ENCODE peak calls at places on chromosomes 1 and 21, in six cellular contexts. One of them, this sample, is unnamed.

GRCh38 chr1:174297351-174297750 is 138.0 kb downstream of the RABGAP1L start:
- DNase-seq in endothelial cell of umbilical vein: no peak
- DNase-seq in spleen: no peak
- DNase-seq in HL-60: no peak
- DNase-seq in transverse colon: no peak
- DNase-seq in GM12891: no peak
- DNase-seq in this sample: no peak

GRCh38 chr1:98962156-98962555 is 42.5 kb downstream of the PLPPR5 start:
- DNase-seq in endothelial cell of umbilical vein: no peak
- DNase-seq in spleen: no peak
- DNase-seq in HL-60: no peak
- DNase-seq in transverse colon: no peak
- DNase-seq in GM12891: no peak
- DNase-seq in this sample: no peak

GRCh38 chr1:59124166-59124565 is 172.7 kb upstream of the FGGY start:
- DNase-seq in endothelial cell of umbilical vein: no peak
- DNase-seq in spleen: no peak
- DNase-seq in HL-60: peak
- DNase-seq in transverse colon: no peak
- DNase-seq in GM12891: no peak
- DNase-seq in this sample: no peak

GRCh38 chr1:21574464-21575151 is 65.4 kb downstream of the ALPL start:
- DNase-seq in endothelial cell of umbilical vein: no peak
- DNase-seq in spleen: peak
- DNase-seq in HL-60: no peak
- DNase-seq in transverse colon: no peak
- DNase-seq in GM12891: no peak
- DNase-seq in this sample: no peak

GRCh38 chr1:116847175-116847574 is 62.5 kb upstream of the PTGFRN start:
- DNase-seq in endothelial cell of umbilical vein: no peak
- DNase-seq in spleen: no peak
- DNase-seq in HL-60: no peak
- DNase-seq in transverse colon: no peak
- DNase-seq in GM12891: no peak
- DNase-seq in this sample: no peak

GRCh38 chr1:119007672-119008482 is 19.7 kb upstream of the TBX15 start:
- DNase-seq in endothelial cell of umbilical vein: no peak
- DNase-seq in spleen: peak
- DNase-seq in HL-60: peak
- DNase-seq in transverse colon: no peak
- DNase-seq in GM12891: no peak
- DNase-seq in this sample: no peak

GRCh38 chr1:9075023-9075422 is 5.6 kb upstream of the SLC2A5 start:
- DNase-seq in endothelial cell of umbilical vein: peak
- DNase-seq in spleen: no peak
- DNase-seq in HL-60: no peak
- DNase-seq in transverse colon: no peak
- DNase-seq in GM12891: no peak
- DNase-seq in this sample: no peak

GRCh38 chr1:32639489-32640075 is 10.8 kb downstream of the ZBTB8OS start:
- DNase-seq in endothelial cell of umbilical vein: no peak
- DNase-seq in spleen: no peak
- DNase-seq in HL-60: no peak
- DNase-seq in transverse colon: no peak
- DNase-seq in GM12891: no peak
- DNase-seq in this sample: no peak

GRCh38 chr1:115768549-115768948 is at the start of gene CASQ2:
- DNase-seq in endothelial cell of umbilical vein: no peak
- DNase-seq in spleen: no peak
- DNase-seq in HL-60: no peak
- DNase-seq in transverse colon: no peak
- DNase-seq in GM12891: no peak
- DNase-seq in this sample: no peak

GRCh38 chr1:156114101-156114918 is at the start of gene LMNA:
- DNase-seq in endothelial cell of umbilical vein: peak
- DNase-seq in spleen: peak
- DNase-seq in HL-60: peak
- DNase-seq in transverse colon: peak
- DNase-seq in GM12891: peak
- DNase-seq in this sample: peak

GRCh38 chr1:19710825-19711611 is 46.3 kb downstream of the HTR6 start:
- DNase-seq in endothelial cell of umbilical vein: no peak
- DNase-seq in spleen: no peak
- DNase-seq in HL-60: no peak
- DNase-seq in transverse colon: no peak
- DNase-seq in GM12891: no peak
- DNase-seq in this sample: no peak

GRCh38 chr21:29849735-29850176 is 90.0 kb downstream of the GRIK1 start:
- DNase-seq in endothelial cell of umbilical vein: peak
- DNase-seq in spleen: no peak
- DNase-seq in HL-60: peak
- DNase-seq in transverse colon: peak
- DNase-seq in GM12891: peak
- DNase-seq in this sample: peak

GRCh38 chr1:220887868-220888664 is 8.8 kb downstream of the HLX start:
- DNase-seq in endothelial cell of umbilical vein: no peak
- DNase-seq in spleen: peak
- DNase-seq in HL-60: no peak
- DNase-seq in transverse colon: no peak
- DNase-seq in GM12891: no peak
- DNase-seq in this sample: no peak

GRCh38 chr1:229221106-229222019 is 49.5 kb upstream of the RAB4A start:
- DNase-seq in endothelial cell of umbilical vein: no peak
- DNase-seq in spleen: no peak
- DNase-seq in HL-60: no peak
- DNase-seq in transverse colon: peak
- DNase-seq in GM12891: no peak
- DNase-seq in this sample: no peak

GRCh38 chr1:13725714-13726175 is 25.8 kb downstream of the PRDM2 start:
- DNase-seq in endothelial cell of umbilical vein: peak
- DNase-seq in spleen: no peak
- DNase-seq in HL-60: no peak
- DNase-seq in transverse colon: peak
- DNase-seq in GM12891: no peak
- DNase-seq in this sample: no peak

GRCh38 chr1:29315262-29315661 is 78.9 kb downstream of the PTPRU start:
- DNase-seq in endothelial cell of umbilical vein: no peak
- DNase-seq in spleen: no peak
- DNase-seq in HL-60: no peak
- DNase-seq in transverse colon: no peak
- DNase-seq in GM12891: no peak
- DNase-seq in this sample: no peak

GRCh38 chr1:177959793-177960515 is 9.9 kb downstream of the SEC16B start:
- DNase-seq in endothelial cell of umbilical vein: peak
- DNase-seq in spleen: no peak
- DNase-seq in HL-60: no peak
- DNase-seq in transverse colon: no peak
- DNase-seq in GM12891: no peak
- DNase-seq in this sample: no peak

GRCh38 chr1:47460456-47460855 is 22.6 kb downstream of the FOXD2 start:
- DNase-seq in endothelial cell of umbilical vein: no peak
- DNase-seq in spleen: no peak
- DNase-seq in HL-60: no peak
- DNase-seq in transverse colon: no peak
- DNase-seq in GM12891: no peak
- DNase-seq in this sample: no peak

GRCh38 chr1:66312316-66312715 is 221.6 kb upstream of the SGIP1 start:
- DNase-seq in endothelial cell of umbilical vein: no peak
- DNase-seq in spleen: no peak
- DNase-seq in HL-60: no peak
- DNase-seq in transverse colon: no peak
- DNase-seq in GM12891: no peak
- DNase-seq in this sample: no peak

GRCh38 chr1:148290881-148291280 is 138.8 kb upstream of the NBPF11 start:
- DNase-seq in endothelial cell of umbilical vein: no peak
- DNase-seq in spleen: no peak
- DNase-seq in HL-60: no peak
- DNase-seq in transverse colon: no peak
- DNase-seq in GM12891: no peak
- DNase-seq in this sample: no peak

GRCh38 chr1:208654241-208654640 is 410.1 kb upstream of the PLXNA2 start:
- DNase-seq in endothelial cell of umbilical vein: peak
- DNase-seq in spleen: no peak
- DNase-seq in HL-60: peak
- DNase-seq in transverse colon: no peak
- DNase-seq in GM12891: no peak
- DNase-seq in this sample: no peak

GRCh38 chr1:157135646-157136045 is 2.5 kb downstream of the ETV3 start:
- DNase-seq in endothelial cell of umbilical vein: no peak
- DNase-seq in spleen: no peak
- DNase-seq in HL-60: no peak
- DNase-seq in transverse colon: no peak
- DNase-seq in GM12891: no peak
- DNase-seq in this sample: no peak

GRCh38 chr1:32454726-32455125 is 10.1 kb upstream of the ZBTB8B start:
- DNase-seq in endothelial cell of umbilical vein: peak
- DNase-seq in spleen: no peak
- DNase-seq in HL-60: no peak
- DNase-seq in transverse colon: no peak
- DNase-seq in GM12891: no peak
- DNase-seq in this sample: no peak

GRCh38 chr1:154908937-154909336 is 27.6 kb downstream of the PMVK start:
- DNase-seq in endothelial cell of umbilical vein: no peak
- DNase-seq in spleen: no peak
- DNase-seq in HL-60: no peak
- DNase-seq in transverse colon: no peak
- DNase-seq in GM12891: no peak
- DNase-seq in this sample: no peak

GRCh38 chr1:154913242-154913641 is 23.3 kb downstream of the PMVK start:
- DNase-seq in endothelial cell of umbilical vein: no peak
- DNase-seq in spleen: no peak
- DNase-seq in HL-60: no peak
- DNase-seq in transverse colon: no peak
- DNase-seq in GM12891: no peak
- DNase-seq in this sample: no peak

GRCh38 chr1:154910851-154911250 is 25.7 kb downstream of the PMVK start:
- DNase-seq in endothelial cell of umbilical vein: no peak
- DNase-seq in spleen: peak
- DNase-seq in HL-60: no peak
- DNase-seq in transverse colon: no peak
- DNase-seq in GM12891: no peak
- DNase-seq in this sample: no peak

GRCh38 chr1:154912755-154913154 is 23.8 kb downstream of the PMVK start:
- DNase-seq in endothelial cell of umbilical vein: no peak
- DNase-seq in spleen: peak
- DNase-seq in HL-60: no peak
- DNase-seq in transverse colon: no peak
- DNase-seq in GM12891: no peak
- DNase-seq in this sample: no peak

GRCh38 chr1:154911691-154912550 is 24.6 kb downstream of the PMVK start:
- DNase-seq in endothelial cell of umbilical vein: no peak
- DNase-seq in spleen: peak
- DNase-seq in HL-60: no peak
- DNase-seq in transverse colon: no peak
- DNase-seq in GM12891: no peak
- DNase-seq in this sample: no peak
- TF ChIP-seq POLR2AphosphoS5 in endothelial cell of umbilical vein: no peak
- TF ChIP-seq POLR2AphosphoS5 in spleen: no peak
- TF ChIP-seq POLR2AphosphoS5 in HL-60: no peak
- TF ChIP-seq POLR2AphosphoS5 in transverse colon: no peak
- TF ChIP-seq POLR2AphosphoS5 in GM12891: no peak
- TF ChIP-seq POLR2AphosphoS5 in this sample: no peak

GRCh38 chr1:5348732-5349465 is 643.3 kb downstream of the NPHP4 start:
- DNase-seq in endothelial cell of umbilical vein: no peak
- DNase-seq in spleen: no peak
- DNase-seq in HL-60: no peak
- DNase-seq in transverse colon: no peak
- DNase-seq in GM12891: no peak
- DNase-seq in this sample: no peak

GRCh38 chr1:5345556-5345955 is 646.7 kb downstream of the NPHP4 start:
- DNase-seq in endothelial cell of umbilical vein: no peak
- DNase-seq in spleen: no peak
- DNase-seq in HL-60: no peak
- DNase-seq in transverse colon: no peak
- DNase-seq in GM12891: no peak
- DNase-seq in this sample: no peak

GRCh38 chr1:5351366-5351765 is 640.9 kb downstream of the NPHP4 start:
- DNase-seq in endothelial cell of umbilical vein: no peak
- DNase-seq in spleen: no peak
- DNase-seq in HL-60: no peak
- DNase-seq in transverse colon: no peak
- DNase-seq in GM12891: no peak
- DNase-seq in this sample: no peak

GRCh38 chr1:5354681-5355080 is 637.5 kb downstream of the NPHP4 start:
- DNase-seq in endothelial cell of umbilical vein: no peak
- DNase-seq in spleen: no peak
- DNase-seq in HL-60: no peak
- DNase-seq in transverse colon: no peak
- DNase-seq in GM12891: no peak
- DNase-seq in this sample: no peak

GRCh38 chr1:5349526-5349925 is 642.7 kb downstream of the NPHP4 start:
- DNase-seq in endothelial cell of umbilical vein: no peak
- DNase-seq in spleen: no peak
- DNase-seq in HL-60: no peak
- DNase-seq in transverse colon: no peak
- DNase-seq in GM12891: no peak
- DNase-seq in this sample: no peak
- TF ChIP-seq POLR2AphosphoS5 in endothelial cell of umbilical vein: no peak
- TF ChIP-seq POLR2AphosphoS5 in spleen: no peak
- TF ChIP-seq POLR2AphosphoS5 in HL-60: no peak
- TF ChIP-seq POLR2AphosphoS5 in transverse colon: no peak
- TF ChIP-seq POLR2AphosphoS5 in GM12891: no peak
- TF ChIP-seq POLR2AphosphoS5 in this sample: no peak

GRCh38 chr1:200965111-200965510 is 58.4 kb downstream of the KIF21B start:
- DNase-seq in endothelial cell of umbilical vein: no peak
- DNase-seq in spleen: peak
- DNase-seq in HL-60: no peak
- DNase-seq in transverse colon: no peak
- DNase-seq in GM12891: no peak
- DNase-seq in this sample: no peak

GRCh38 chr1:200960236-200960947 is 63.1 kb downstream of the KIF21B start:
- DNase-seq in endothelial cell of umbilical vein: no peak
- DNase-seq in spleen: peak
- DNase-seq in HL-60: no peak
- DNase-seq in transverse colon: no peak
- DNase-seq in GM12891: no peak
- DNase-seq in this sample: no peak

GRCh38 chr1:200960948-200961340 is 62.6 kb downstream of the KIF21B start:
- DNase-seq in endothelial cell of umbilical vein: no peak
- DNase-seq in spleen: peak
- DNase-seq in HL-60: no peak
- DNase-seq in transverse colon: no peak
- DNase-seq in GM12891: no peak
- DNase-seq in this sample: no peak

GRCh38 chr1:200962631-200963030 is 60.9 kb downstream of the KIF21B start:
- DNase-seq in endothelial cell of umbilical vein: no peak
- DNase-seq in spleen: peak
- DNase-seq in HL-60: no peak
- DNase-seq in transverse colon: no peak
- DNase-seq in GM12891: no peak
- DNase-seq in this sample: no peak

GRCh38 chr1:200963076-200963475 is 60.4 kb downstream of the KIF21B start:
- DNase-seq in endothelial cell of umbilical vein: no peak
- DNase-seq in spleen: no peak
- DNase-seq in HL-60: no peak
- DNase-seq in transverse colon: no peak
- DNase-seq in GM12891: no peak
- DNase-seq in this sample: no peak
- TF ChIP-seq POLR2AphosphoS5 in endothelial cell of umbilical vein: no peak
- TF ChIP-seq POLR2AphosphoS5 in spleen: no peak
- TF ChIP-seq POLR2AphosphoS5 in HL-60: no peak
- TF ChIP-seq POLR2AphosphoS5 in transverse colon: no peak
- TF ChIP-seq POLR2AphosphoS5 in GM12891: no peak
- TF ChIP-seq POLR2AphosphoS5 in this sample: no peak

GRCh38 chr21:15054606-15055239 is 10.1 kb downstream of the NRIP1 start:
- DNase-seq in endothelial cell of umbilical vein: no peak
- DNase-seq in spleen: no peak
- DNase-seq in HL-60: no peak
- DNase-seq in transverse colon: no peak
- DNase-seq in GM12891: no peak
- DNase-seq in this sample: no peak
- TF ChIP-seq POLR2AphosphoS5 in endothelial cell of umbilical vein: no peak
- TF ChIP-seq POLR2AphosphoS5 in spleen: no peak
- TF ChIP-seq POLR2AphosphoS5 in HL-60: no peak
- TF ChIP-seq POLR2AphosphoS5 in transverse colon: no peak
- TF ChIP-seq POLR2AphosphoS5 in GM12891: no peak
- TF ChIP-seq POLR2AphosphoS5 in this sample: no peak